ENCODE peak calls at places on chromosomes 16 and 17, in ten cellular contexts. One of them, this sample, is unnamed. For H3K27me3, the result is how much of the 10 kb centered on the place peaks cover.

GRCh38 chr17:48818361-48818841 is 1.4 kb upstream of the TTLL6 start:
- DNase-seq in naive thymus-derived CD4-positive, alpha-beta T cell: no peak
- DNase-seq in CD8-positive, alpha-beta T cell: no peak
- DNase-seq in ascending aorta: no peak
- DNase-seq in right lobe of liver: peak
- DNase-seq in kidney epithelial cell: no peak
- DNase-seq in uterus: no peak
- DNase-seq in cardiac muscle cell: no peak
- DNase-seq in WERI-Rb-1: peak
- DNase-seq in BJ: no peak
- DNase-seq in this sample: no peak

GRCh38 chr17:79623786-79624657 is 13.2 kb upstream of the RBFOX3 start:
- DNase-seq in naive thymus-derived CD4-positive, alpha-beta T cell: no peak
- DNase-seq in CD8-positive, alpha-beta T cell: no peak
- DNase-seq in ascending aorta: peak
- DNase-seq in right lobe of liver: peak
- DNase-seq in kidney epithelial cell: no peak
- DNase-seq in uterus: peak
- DNase-seq in cardiac muscle cell: no peak
- DNase-seq in WERI-Rb-1: peak
- DNase-seq in BJ: no peak
- DNase-seq in this sample: no peak

GRCh38 chr16:70675851-70676513 is 9.9 kb downstream of the MTSS2 start:
- DNase-seq in naive thymus-derived CD4-positive, alpha-beta T cell: no peak
- DNase-seq in CD8-positive, alpha-beta T cell: no peak
- DNase-seq in ascending aorta: peak
- DNase-seq in right lobe of liver: no peak
- DNase-seq in kidney epithelial cell: no peak
- DNase-seq in uterus: no peak
- DNase-seq in cardiac muscle cell: no peak
- DNase-seq in WERI-Rb-1: no peak
- DNase-seq in BJ: no peak
- DNase-seq in this sample: no peak

GRCh38 chr17:7932483-7932891 is 481 bp downstream of the CNTROB start:
- DNase-seq in naive thymus-derived CD4-positive, alpha-beta T cell: no peak
- DNase-seq in CD8-positive, alpha-beta T cell: no peak
- DNase-seq in ascending aorta: no peak
- DNase-seq in right lobe of liver: no peak
- DNase-seq in kidney epithelial cell: no peak
- DNase-seq in uterus: peak
- DNase-seq in cardiac muscle cell: peak
- DNase-seq in WERI-Rb-1: no peak
- DNase-seq in BJ: no peak
- DNase-seq in this sample: no peak

GRCh38 chr17:15649861-15650391 is 30.4 kb upstream of the FBXW10B start:
- DNase-seq in naive thymus-derived CD4-positive, alpha-beta T cell: no peak
- DNase-seq in CD8-positive, alpha-beta T cell: no peak
- DNase-seq in ascending aorta: peak
- DNase-seq in right lobe of liver: no peak
- DNase-seq in kidney epithelial cell: no peak
- DNase-seq in uterus: peak
- DNase-seq in cardiac muscle cell: no peak
- DNase-seq in WERI-Rb-1: no peak
- DNase-seq in BJ: no peak
- DNase-seq in this sample: no peak

GRCh38 chr17:48601528-48602430 is 3.0 kb downstream of the HOXB6 start:
- DNase-seq in naive thymus-derived CD4-positive, alpha-beta T cell: no peak
- DNase-seq in CD8-positive, alpha-beta T cell: no peak
- DNase-seq in ascending aorta: no peak
- DNase-seq in right lobe of liver: no peak
- DNase-seq in kidney epithelial cell: no peak
- DNase-seq in uterus: no peak
- DNase-seq in cardiac muscle cell: no peak
- DNase-seq in WERI-Rb-1: no peak
- DNase-seq in BJ: no peak
- DNase-seq in this sample: no peak

GRCh38 chr16:71781741-71782140 is 26.9 kb downstream of the AP1G1 start:
- DNase-seq in naive thymus-derived CD4-positive, alpha-beta T cell: no peak
- DNase-seq in CD8-positive, alpha-beta T cell: no peak
- DNase-seq in ascending aorta: no peak
- DNase-seq in right lobe of liver: no peak
- DNase-seq in kidney epithelial cell: peak
- DNase-seq in uterus: no peak
- DNase-seq in cardiac muscle cell: no peak
- DNase-seq in WERI-Rb-1: no peak
- DNase-seq in BJ: no peak
- DNase-seq in this sample: no peak

GRCh38 chr17:44636562-44636961 is 19.7 kb upstream of the MEIOC start:
- DNase-seq in naive thymus-derived CD4-positive, alpha-beta T cell: no peak
- DNase-seq in CD8-positive, alpha-beta T cell: no peak
- DNase-seq in ascending aorta: no peak
- DNase-seq in right lobe of liver: no peak
- DNase-seq in kidney epithelial cell: no peak
- DNase-seq in uterus: no peak
- DNase-seq in cardiac muscle cell: peak
- DNase-seq in WERI-Rb-1: no peak
- DNase-seq in BJ: peak
- DNase-seq in this sample: no peak

GRCh38 chr17:9195961-9196668 is 174.8 kb downstream of the NTN1 start:
- DNase-seq in naive thymus-derived CD4-positive, alpha-beta T cell: no peak
- DNase-seq in CD8-positive, alpha-beta T cell: no peak
- DNase-seq in ascending aorta: no peak
- DNase-seq in right lobe of liver: no peak
- DNase-seq in kidney epithelial cell: no peak
- DNase-seq in uterus: no peak
- DNase-seq in cardiac muscle cell: peak
- DNase-seq in WERI-Rb-1: peak
- DNase-seq in BJ: no peak
- DNase-seq in this sample: no peak

GRCh38 chr16:21260870-21261791 is 17.0 kb downstream of the CRYM start:
- DNase-seq in naive thymus-derived CD4-positive, alpha-beta T cell: no peak
- DNase-seq in CD8-positive, alpha-beta T cell: no peak
- DNase-seq in ascending aorta: peak
- DNase-seq in right lobe of liver: peak
- DNase-seq in kidney epithelial cell: peak
- DNase-seq in uterus: peak
- DNase-seq in cardiac muscle cell: no peak
- DNase-seq in WERI-Rb-1: no peak
- DNase-seq in BJ: peak
- DNase-seq in this sample: peak

GRCh38 chr17:61254894-61255293 is 144.7 kb upstream of the TBX2 start:
- DNase-seq in naive thymus-derived CD4-positive, alpha-beta T cell: no peak
- DNase-seq in CD8-positive, alpha-beta T cell: no peak
- DNase-seq in ascending aorta: no peak
- DNase-seq in right lobe of liver: no peak
- DNase-seq in kidney epithelial cell: no peak
- DNase-seq in uterus: no peak
- DNase-seq in cardiac muscle cell: no peak
- DNase-seq in WERI-Rb-1: no peak
- DNase-seq in BJ: no peak
- DNase-seq in this sample: no peak

GRCh38 chr17:51684214-51684613 is 423.9 kb downstream of the UTP18 start:
- DNase-seq in naive thymus-derived CD4-positive, alpha-beta T cell: no peak
- DNase-seq in CD8-positive, alpha-beta T cell: no peak
- DNase-seq in ascending aorta: no peak
- DNase-seq in right lobe of liver: no peak
- DNase-seq in kidney epithelial cell: no peak
- DNase-seq in uterus: no peak
- DNase-seq in cardiac muscle cell: no peak
- DNase-seq in WERI-Rb-1: no peak
- DNase-seq in BJ: no peak
- DNase-seq in this sample: no peak

DNA sequence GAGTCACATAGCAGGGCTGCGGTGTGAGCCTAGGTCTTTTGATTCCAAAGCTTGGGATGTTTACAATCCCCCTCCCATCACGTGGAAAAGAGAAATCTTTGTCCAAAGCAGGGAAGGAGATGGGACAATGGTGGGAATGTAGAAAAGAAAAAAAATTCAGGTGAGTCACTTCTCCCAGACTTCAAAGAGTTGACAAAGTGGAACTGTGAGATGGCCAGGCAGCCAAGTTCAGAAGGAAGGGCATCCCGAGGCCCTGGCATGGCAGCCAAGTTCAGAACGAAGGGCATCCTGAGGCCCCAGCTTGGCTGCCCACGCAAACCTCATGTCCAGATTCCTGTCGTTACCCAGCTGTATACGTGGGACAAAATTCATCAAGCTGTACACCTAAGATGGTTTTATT is 47.5 kb downstream of the FOXL1 start:
- DNase-seq in naive thymus-derived CD4-positive, alpha-beta T cell: no peak
- DNase-seq in CD8-positive, alpha-beta T cell: no peak
- DNase-seq in ascending aorta: no peak
- DNase-seq in right lobe of liver: no peak
- DNase-seq in kidney epithelial cell: no peak
- DNase-seq in uterus: no peak
- DNase-seq in cardiac muscle cell: no peak
- DNase-seq in WERI-Rb-1: no peak
- DNase-seq in BJ: no peak
- DNase-seq in this sample: no peak
- H3K27me3 ChIP-seq in naive thymus-derived CD4-positive, alpha-beta T cell: under half
- H3K27me3 ChIP-seq in CD8-positive, alpha-beta T cell: under half
- H3K27me3 ChIP-seq in ascending aorta: under half
- H3K27me3 ChIP-seq in right lobe of liver: under half
- H3K27me3 ChIP-seq in kidney epithelial cell: under half
- H3K27me3 ChIP-seq in uterus: under half
- H3K27me3 ChIP-seq in cardiac muscle cell: under half
- H3K27me3 ChIP-seq in WERI-Rb-1: under half
- H3K27me3 ChIP-seq in BJ: under half
- H3K27me3 ChIP-seq in this sample: under half

GRCh38 chr16:52498640-52499039 is 48.3 kb downstream of the TOX3 start:
- DNase-seq in naive thymus-derived CD4-positive, alpha-beta T cell: no peak
- DNase-seq in CD8-positive, alpha-beta T cell: no peak
- DNase-seq in ascending aorta: no peak
- DNase-seq in right lobe of liver: no peak
- DNase-seq in kidney epithelial cell: no peak
- DNase-seq in uterus: no peak
- DNase-seq in cardiac muscle cell: no peak
- DNase-seq in WERI-Rb-1: no peak
- DNase-seq in BJ: no peak
- DNase-seq in this sample: no peak
- H3K27me3 ChIP-seq in naive thymus-derived CD4-positive, alpha-beta T cell: under half
- H3K27me3 ChIP-seq in CD8-positive, alpha-beta T cell: under half
- H3K27me3 ChIP-seq in ascending aorta: under half
- H3K27me3 ChIP-seq in right lobe of liver: under half
- H3K27me3 ChIP-seq in kidney epithelial cell: under half
- H3K27me3 ChIP-seq in uterus: under half
- H3K27me3 ChIP-seq in cardiac muscle cell: under half
- H3K27me3 ChIP-seq in WERI-Rb-1: under half
- H3K27me3 ChIP-seq in BJ: under half
- H3K27me3 ChIP-seq in this sample: under half

GRCh38 chr17:33115957-33116680 is 124.5 kb downstream of the SPACA3 start:
- DNase-seq in naive thymus-derived CD4-positive, alpha-beta T cell: no peak
- DNase-seq in CD8-positive, alpha-beta T cell: no peak
- DNase-seq in ascending aorta: no peak
- DNase-seq in right lobe of liver: no peak
- DNase-seq in kidney epithelial cell: no peak
- DNase-seq in uterus: peak
- DNase-seq in cardiac muscle cell: peak
- DNase-seq in WERI-Rb-1: no peak
- DNase-seq in BJ: no peak
- DNase-seq in this sample: no peak

GRCh38 chr17:33109331-33110072 is 117.9 kb downstream of the SPACA3 start:
- DNase-seq in naive thymus-derived CD4-positive, alpha-beta T cell: no peak
- DNase-seq in CD8-positive, alpha-beta T cell: no peak
- DNase-seq in ascending aorta: no peak
- DNase-seq in right lobe of liver: no peak
- DNase-seq in kidney epithelial cell: no peak
- DNase-seq in uterus: no peak
- DNase-seq in cardiac muscle cell: no peak
- DNase-seq in WERI-Rb-1: no peak
- DNase-seq in BJ: no peak
- DNase-seq in this sample: no peak

GRCh38 chr17:33112763-33113162 is 121.1 kb downstream of the SPACA3 start:
- DNase-seq in naive thymus-derived CD4-positive, alpha-beta T cell: no peak
- DNase-seq in CD8-positive, alpha-beta T cell: no peak
- DNase-seq in ascending aorta: no peak
- DNase-seq in right lobe of liver: no peak
- DNase-seq in kidney epithelial cell: peak
- DNase-seq in uterus: no peak
- DNase-seq in cardiac muscle cell: no peak
- DNase-seq in WERI-Rb-1: no peak
- DNase-seq in BJ: no peak
- DNase-seq in this sample: no peak

GRCh38 chr17:33115351-33115750 is 123.7 kb downstream of the SPACA3 start:
- DNase-seq in naive thymus-derived CD4-positive, alpha-beta T cell: no peak
- DNase-seq in CD8-positive, alpha-beta T cell: no peak
- DNase-seq in ascending aorta: no peak
- DNase-seq in right lobe of liver: no peak
- DNase-seq in kidney epithelial cell: no peak
- DNase-seq in uterus: peak
- DNase-seq in cardiac muscle cell: no peak
- DNase-seq in WERI-Rb-1: no peak
- DNase-seq in BJ: no peak
- DNase-seq in this sample: no peak

DNA sequence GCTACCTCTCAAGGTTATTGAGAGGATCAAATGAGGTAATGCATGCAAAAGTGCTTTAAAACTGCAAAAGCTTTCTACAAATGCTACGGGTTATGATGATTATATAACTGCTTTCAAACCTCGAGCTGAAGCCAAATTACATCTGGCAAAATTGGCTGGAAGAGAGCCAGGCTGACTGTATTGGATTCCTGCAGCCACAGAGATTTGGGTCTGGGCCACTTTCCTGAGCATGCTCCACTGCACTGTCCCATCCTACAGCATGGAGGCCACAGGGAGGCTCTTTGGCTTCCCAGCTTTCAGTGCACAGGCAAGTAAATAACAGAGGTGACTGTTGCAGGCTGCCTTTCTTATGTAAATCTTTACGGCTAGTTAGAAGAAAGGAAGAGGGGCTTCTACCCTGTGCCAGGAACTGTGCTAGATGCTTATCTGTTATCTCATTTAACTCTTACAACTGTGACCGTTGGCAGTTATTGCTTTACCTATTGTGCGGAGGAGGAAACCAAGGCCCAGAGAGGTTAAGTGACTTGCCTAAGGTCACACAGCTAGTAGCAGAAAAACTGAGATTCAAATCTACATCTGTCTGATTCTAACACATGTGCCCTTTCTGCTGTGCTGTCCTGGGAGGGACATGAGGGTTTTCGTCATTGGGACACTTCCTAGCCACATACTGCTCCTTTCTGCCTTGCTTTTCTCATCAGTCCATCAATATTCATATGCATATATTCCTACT is 121.8 kb downstream of the SPACA3 start:
- DNase-seq in naive thymus-derived CD4-positive, alpha-beta T cell: no peak
- DNase-seq in CD8-positive, alpha-beta T cell: no peak
- DNase-seq in ascending aorta: no peak
- DNase-seq in right lobe of liver: no peak
- DNase-seq in kidney epithelial cell: no peak
- DNase-seq in uterus: no peak
- DNase-seq in cardiac muscle cell: no peak
- DNase-seq in WERI-Rb-1: no peak
- DNase-seq in BJ: no peak
- DNase-seq in this sample: no peak
- H3K27me3 ChIP-seq in naive thymus-derived CD4-positive, alpha-beta T cell: under half
- H3K27me3 ChIP-seq in CD8-positive, alpha-beta T cell: under half
- H3K27me3 ChIP-seq in ascending aorta: under half
- H3K27me3 ChIP-seq in right lobe of liver: under half
- H3K27me3 ChIP-seq in kidney epithelial cell: under half
- H3K27me3 ChIP-seq in uterus: under half
- H3K27me3 ChIP-seq in cardiac muscle cell: under half
- H3K27me3 ChIP-seq in WERI-Rb-1: half or more
- H3K27me3 ChIP-seq in BJ: under half
- H3K27me3 ChIP-seq in this sample: under half

GRCh38 chr17:39606434-39607056 is 1.2 kb downstream of the NEUROD2 start:
- DNase-seq in naive thymus-derived CD4-positive, alpha-beta T cell: no peak
- DNase-seq in CD8-positive, alpha-beta T cell: no peak
- DNase-seq in ascending aorta: no peak
- DNase-seq in right lobe of liver: no peak
- DNase-seq in kidney epithelial cell: no peak
- DNase-seq in uterus: no peak
- DNase-seq in cardiac muscle cell: no peak
- DNase-seq in WERI-Rb-1: no peak
- DNase-seq in BJ: no peak
- DNase-seq in this sample: no peak
- H3K27me3 ChIP-seq in naive thymus-derived CD4-positive, alpha-beta T cell: under half
- H3K27me3 ChIP-seq in CD8-positive, alpha-beta T cell: under half
- H3K27me3 ChIP-seq in ascending aorta: under half
- H3K27me3 ChIP-seq in right lobe of liver: under half
- H3K27me3 ChIP-seq in kidney epithelial cell: half or more
- H3K27me3 ChIP-seq in uterus: half or more
- H3K27me3 ChIP-seq in cardiac muscle cell: half or more
- H3K27me3 ChIP-seq in WERI-Rb-1: half or more
- H3K27me3 ChIP-seq in BJ: half or more
- H3K27me3 ChIP-seq in this sample: half or more